ENCODE peak calls at places on chromosomes 6 and 20, in six cellular contexts. S is GM12878, Z is HepG2, A is H1, B is GM12892, O is K562. Q is an unnamed sample.

GRCh38 chr20:61252601-61253263 is 671 bp downstream of the CDH4 start:
- DNase-seq in S (no peak), Z (no peak), A (no peak), B (no peak), O (no peak), Q (no peak)

GRCh38 chr20:24914388-24915241 is 34.5 kb upstream of the CST7 start:
- DNase-seq in S (no peak), Z (no peak), A (no peak), B (no peak), O (no peak), Q (no peak)

GRCh38 chr6:44275749-44276648 is 5.7 kb downstream of the TMEM151B start:
- DNase-seq in S (no peak), Z (no peak), A (no peak), B (no peak), O (peak), Q (no peak)

GRCh38 chr20:14336667-14337066 is 745 bp downstream of the FLRT3 start:
- DNase-seq in S (no peak), Z (peak), A (no peak), B (no peak), O (no peak), Q (no peak)

GRCh38 chr6:140201787-140202458 is 827.5 kb upstream of the CITED2 start:
- DNase-seq in S (no peak), Z (no peak), A (no peak), B (no peak), O (no peak), Q (no peak)

GRCh38 chr6:14876778-14877613 is 368.9 kb upstream of the JARID2 start:
- DNase-seq in S (peak), Z (no peak), A (no peak), B (no peak), O (no peak), Q (no peak)

GRCh38 chr6:148422085-148422484 is 79.4 kb downstream of the SASH1 start:
- DNase-seq in S (no peak), Z (no peak), A (no peak), B (no peak), O (no peak), Q (no peak)

GRCh38 chr6:15036690-15037245 is 209.1 kb upstream of the JARID2 start:
- DNase-seq in S (no peak), Z (peak), A (no peak), B (no peak), O (peak), Q (no peak)

GRCh38 chr20:50987493-50988210 is 29.0 kb downstream of the MOCS3 start:
- DNase-seq in S (peak), Z (peak), A (no peak), B (peak), O (peak), Q (peak)

GRCh38 chr6:3797231-3798200 is 46.0 kb upstream of the PXDC1 start:
- DNase-seq in S (no peak), Z (peak), A (no peak), B (no peak), O (no peak), Q (no peak)

GRCh38 chr6:143092768-143093167 is 32.1 kb downstream of the AIG1 start:
- DNase-seq in S (no peak), Z (peak), A (no peak), B (no peak), O (no peak), Q (no peak)

GRCh38 chr6:133906050-133906449 is 17.1 kb downstream of the TCF21 start:
- DNase-seq in S (no peak), Z (no peak), A (no peak), B (no peak), O (no peak), Q (no peak)

GRCh38 chr6:41469951-41470340 is 76.2 kb upstream of the FOXP4 start:
- DNase-seq in S (no peak), Z (no peak), A (no peak), B (no peak), O (no peak), Q (no peak)

GRCh38 chr6:44177691-44178423 is 19.2 kb downstream of the CAPN11 start:
- DNase-seq in S (no peak), Z (no peak), A (no peak), B (no peak), O (no peak), Q (no peak)

GRCh38 chr6:53032853-53033252 is 32.4 kb upstream of the FBXO9 start:
- DNase-seq in S (no peak), Z (no peak), A (no peak), B (no peak), O (no peak), Q (no peak)

GRCh38 chr20:39799366-39799965 is 837.3 kb downstream of the DHX35 start:
- DNase-seq in S (no peak), Z (no peak), A (no peak), B (no peak), O (no peak), Q (no peak)
- TF ChIP-seq TAF1 in S (no peak), Z (no peak), A (no peak), B (no peak), O (no peak), Q (no peak)

GRCh38 chr20:2688041-2688591 is 4.5 kb upstream of the EBF4 start:
- DNase-seq in S (no peak), Z (no peak), A (no peak), B (no peak), O (peak), Q (peak)
- TF ChIP-seq POLR2A in S (no peak), Z (no peak), A (no peak), B (no peak), O (no peak), Q (no peak)

GRCh38 chr6:116370717-116371383 is at the start of gene DSE:
- DNase-seq in S (no peak), Z (no peak), A (no peak), B (peak), O (peak), Q (peak)
- TF ChIP-seq TAF1 in S (peak), Z (no peak), A (peak), B (no peak), O (no peak), Q (peak)

GRCh38 chr20:22584922-22585785 is 782 bp upstream of the FOXA2 start:
- DNase-seq in S (no peak), Z (peak), A (no peak), B (no peak), O (peak), Q (no peak)
- TF ChIP-seq POLR2A in S (no peak), Z (peak), A (no peak), B (no peak), O (no peak), Q (no peak)

GRCh38 chr6:33750244-33750991 is 3.7 kb upstream of the IP6K3 start:
- DNase-seq in S (no peak), Z (no peak), A (no peak), B (no peak), O (no peak), Q (no peak)

GRCh38 chr6:33746651-33747100 is at the start of gene IP6K3:
- DNase-seq in S (no peak), Z (no peak), A (no peak), B (no peak), O (no peak), Q (no peak)

GRCh38 chr6:33747823-33748222 is 1.1 kb upstream of the IP6K3 start:
- DNase-seq in S (no peak), Z (no peak), A (no peak), B (no peak), O (no peak), Q (no peak)

GRCh38 chr6:33749401-33749800 is 2.7 kb upstream of the IP6K3 start:
- DNase-seq in S (no peak), Z (no peak), A (no peak), B (no peak), O (no peak), Q (no peak)

DNA sequence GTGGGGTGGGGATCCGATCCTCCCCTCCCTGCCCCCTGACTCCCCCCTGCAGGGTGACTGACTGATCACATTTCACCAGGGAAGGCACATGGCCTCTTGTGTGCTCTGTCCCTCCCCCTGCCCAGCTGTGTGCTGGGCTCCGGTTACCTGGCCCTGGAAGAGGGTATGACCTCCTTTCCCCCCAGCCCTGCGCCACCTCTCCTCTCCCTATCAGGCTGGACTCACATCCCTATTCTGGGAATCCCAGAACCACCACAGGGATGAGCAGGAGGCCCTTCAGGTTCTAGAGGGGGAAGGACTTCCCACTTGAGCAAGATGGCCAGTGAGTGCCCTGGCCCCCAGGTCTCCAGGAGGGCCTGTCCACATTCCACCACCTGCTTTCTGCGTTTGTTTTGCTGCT is 2.1 kb upstream of the IP6K3 start:
- DNase-seq in S (no peak), Z (no peak), A (no peak), B (no peak), O (no peak), Q (no peak)
- TF ChIP-seq TAF1 in S (no peak), Z (no peak), A (no peak), B (no peak), O (no peak), Q (no peak)

GRCh38 chr6:131807644-131808459 is at the start of gene ENPP1:
- DNase-seq in S (no peak), Z (peak), A (no peak), B (peak), O (peak), Q (peak)
- TF ChIP-seq POLR2A in S (no peak), Z (peak), A (peak), B (no peak), O (no peak), Q (no peak)